ENCODE peak calls at places on chromosomes 6 and 20, in ten cellular contexts. One of them, this sample, is unnamed.

GRCh38 chr6:163585932-163586437 is 171.5 kb downstream of the QKI start:
- DNase-seq in pancreas: no peak
- DNase-seq in CD4-positive, alpha-beta T cell: no peak
- DNase-seq in A549: peak; percentile 63
- DNase-seq in Peyer's patch: no peak
- DNase-seq in HFFc6: peak; percentile 69
- DNase-seq in neural crest cell: no peak
- DNase-seq in Panc1: no peak
- DNase-seq in AG04449: peak; percentile 57
- DNase-seq in endothelial cell of umbilical vein: peak; percentile 76
- DNase-seq in this sample: peak; percentile 13

GRCh38 chr6:21808045-21808470 is 214.5 kb downstream of the SOX4 start:
- DNase-seq in HFFc6: peak; percentile 42
- DNase-seq in endothelial cell of umbilical vein: no peak
- DNase-seq in CD4-positive, alpha-beta T cell: no peak
- DNase-seq in Peyer's patch: no peak
- DNase-seq in neural crest cell: no peak
- DNase-seq in A549: peak; percentile 32
- DNase-seq in Panc1: no peak
- DNase-seq in AG04449: no peak
- DNase-seq in pancreas: no peak
- DNase-seq in this sample: peak; percentile 11

GRCh38 chr6:44041461-44042260 is 85.6 kb downstream of the MRPL14 start:
- DNase-seq in Panc1: no peak
- DNase-seq in A549: peak; percentile 83
- DNase-seq in neural crest cell: no peak
- DNase-seq in endothelial cell of umbilical vein: peak; percentile 82
- DNase-seq in HFFc6: peak; percentile 93
- DNase-seq in AG04449: peak; percentile 99
- DNase-seq in CD4-positive, alpha-beta T cell: no peak
- DNase-seq in pancreas: no peak
- DNase-seq in Peyer's patch: peak; percentile 37
- DNase-seq in this sample: peak; percentile 97

GRCh38 chr20:2750343-2751251 is 49.8 kb downstream of the CPXM1 start:
- DNase-seq in A549: peak; percentile 71
- DNase-seq in Peyer's patch: peak; percentile 57
- DNase-seq in pancreas: peak; percentile 75
- DNase-seq in CD4-positive, alpha-beta T cell: no peak
- DNase-seq in AG04449: no peak
- DNase-seq in neural crest cell: no peak
- DNase-seq in HFFc6: peak; percentile 30
- DNase-seq in Panc1: no peak
- DNase-seq in endothelial cell of umbilical vein: peak; percentile 7
- DNase-seq in this sample: no peak

GRCh38 chr6:37522836-37523235 is 23.1 kb upstream of the CCDC167 start:
- DNase-seq in neural crest cell: no peak
- DNase-seq in pancreas: no peak
- DNase-seq in Panc1: no peak
- DNase-seq in endothelial cell of umbilical vein: no peak
- DNase-seq in CD4-positive, alpha-beta T cell: no peak
- DNase-seq in Peyer's patch: no peak
- DNase-seq in AG04449: no peak
- DNase-seq in A549: no peak
- DNase-seq in HFFc6: no peak
- DNase-seq in this sample: no peak

GRCh38 chr20:13610205-13610604 is 28.5 kb downstream of the TASP1 start:
- DNase-seq in AG04449: no peak
- DNase-seq in Peyer's patch: no peak
- DNase-seq in endothelial cell of umbilical vein: no peak
- DNase-seq in pancreas: no peak
- DNase-seq in HFFc6: no peak
- DNase-seq in Panc1: no peak
- DNase-seq in neural crest cell: no peak
- DNase-seq in A549: peak; percentile 38
- DNase-seq in CD4-positive, alpha-beta T cell: no peak
- DNase-seq in this sample: no peak

GRCh38 chr6:56491606-56492328 is 150.9 kb downstream of the DST start:
- DNase-seq in neural crest cell: no peak
- DNase-seq in Peyer's patch: no peak
- DNase-seq in AG04449: no peak
- DNase-seq in Panc1: no peak
- DNase-seq in endothelial cell of umbilical vein: peak; percentile 88
- DNase-seq in A549: no peak
- DNase-seq in HFFc6: no peak
- DNase-seq in CD4-positive, alpha-beta T cell: no peak
- DNase-seq in pancreas: no peak
- DNase-seq in this sample: no peak

GRCh38 chr6:7697820-7698623 is 27.9 kb upstream of the BMP6 start:
- DNase-seq in HFFc6: peak; percentile 90
- DNase-seq in neural crest cell: no peak
- DNase-seq in CD4-positive, alpha-beta T cell: no peak
- DNase-seq in Peyer's patch: no peak
- DNase-seq in AG04449: peak; percentile 61
- DNase-seq in endothelial cell of umbilical vein: peak; percentile 90
- DNase-seq in Panc1: no peak
- DNase-seq in A549: peak; percentile 96
- DNase-seq in pancreas: no peak
- DNase-seq in this sample: peak; percentile 63

GRCh38 chr6:137409378-137409777 is 84.8 kb downstream of the OLIG3 start:
- DNase-seq in endothelial cell of umbilical vein: no peak
- DNase-seq in Peyer's patch: no peak
- DNase-seq in HFFc6: no peak
- DNase-seq in neural crest cell: no peak
- DNase-seq in CD4-positive, alpha-beta T cell: no peak
- DNase-seq in pancreas: no peak
- DNase-seq in A549: no peak
- DNase-seq in Panc1: no peak
- DNase-seq in AG04449: no peak
- DNase-seq in this sample: no peak

GRCh38 chr6:32175711-32176475 is at the start of gene AGPAT1:
- DNase-seq in A549: peak; percentile 93
- DNase-seq in neural crest cell: peak; percentile 96
- DNase-seq in AG04449: peak; percentile 82
- DNase-seq in endothelial cell of umbilical vein: peak; percentile 97
- DNase-seq in pancreas: peak; percentile 98
- DNase-seq in CD4-positive, alpha-beta T cell: peak; percentile 97
- DNase-seq in Peyer's patch: peak; percentile 97
- DNase-seq in HFFc6: peak; percentile 98
- DNase-seq in Panc1: no peak
- DNase-seq in this sample: peak; percentile 75

GRCh38 chr6:155701342-155701741 is 245.7 kb upstream of the NOX3 start:
- DNase-seq in neural crest cell: no peak
- DNase-seq in CD4-positive, alpha-beta T cell: no peak
- DNase-seq in endothelial cell of umbilical vein: no peak
- DNase-seq in HFFc6: no peak
- DNase-seq in Peyer's patch: no peak
- DNase-seq in A549: no peak
- DNase-seq in pancreas: no peak
- DNase-seq in AG04449: no peak
- DNase-seq in Panc1: no peak
- DNase-seq in this sample: no peak

GRCh38 chr20:49594143-49594928 is 26.4 kb upstream of the PTGIS start:
- DNase-seq in Panc1: no peak
- DNase-seq in AG04449: no peak
- DNase-seq in A549: no peak
- DNase-seq in Peyer's patch: no peak
- DNase-seq in pancreas: no peak
- DNase-seq in HFFc6: peak; percentile 36
- DNase-seq in CD4-positive, alpha-beta T cell: no peak
- DNase-seq in endothelial cell of umbilical vein: peak; percentile 28
- DNase-seq in neural crest cell: no peak
- DNase-seq in this sample: no peak

GRCh38 chr6:41318648-41319565 is 16.5 kb upstream of the NCR2 start:
- DNase-seq in Panc1: peak; percentile 57
- DNase-seq in CD4-positive, alpha-beta T cell: peak; percentile 73
- DNase-seq in endothelial cell of umbilical vein: peak; percentile 74
- DNase-seq in neural crest cell: peak; percentile 77
- DNase-seq in pancreas: peak; percentile 91
- DNase-seq in HFFc6: peak; percentile 64
- DNase-seq in A549: peak; percentile 81
- DNase-seq in AG04449: peak; percentile 17
- DNase-seq in Peyer's patch: peak; percentile 85
- DNase-seq in this sample: peak; percentile 61

GRCh38 chr6:131955192-131955591 is 4.0 kb upstream of the CCN2 start:
- DNase-seq in CD4-positive, alpha-beta T cell: no peak
- DNase-seq in HFFc6: no peak
- DNase-seq in pancreas: no peak
- DNase-seq in endothelial cell of umbilical vein: no peak
- DNase-seq in Peyer's patch: no peak
- DNase-seq in AG04449: no peak
- DNase-seq in neural crest cell: no peak
- DNase-seq in A549: no peak
- DNase-seq in Panc1: no peak
- DNase-seq in this sample: no peak

GRCh38 chr6:133286765-133287164 is 45.6 kb downstream of the EYA4 start:
- DNase-seq in Panc1: no peak
- DNase-seq in AG04449: no peak
- DNase-seq in endothelial cell of umbilical vein: peak; percentile 8
- DNase-seq in neural crest cell: no peak
- DNase-seq in HFFc6: no peak
- DNase-seq in pancreas: no peak
- DNase-seq in A549: peak; percentile 39
- DNase-seq in CD4-positive, alpha-beta T cell: no peak
- DNase-seq in Peyer's patch: no peak
- DNase-seq in this sample: no peak
- TF ChIP-seq CTCF in Panc1: no peak
- TF ChIP-seq CTCF in AG04449: no peak
- TF ChIP-seq CTCF in endothelial cell of umbilical vein: no peak
- TF ChIP-seq CTCF in neural crest cell: peak; percentile 54
- TF ChIP-seq CTCF in HFFc6: peak; percentile 34
- TF ChIP-seq CTCF in pancreas: no peak
- TF ChIP-seq CTCF in A549: peak; percentile 42
- TF ChIP-seq CTCF in CD4-positive, alpha-beta T cell: no peak
- TF ChIP-seq CTCF in Peyer's patch: no peak
- TF ChIP-seq CTCF in this sample: no peak

DNA sequence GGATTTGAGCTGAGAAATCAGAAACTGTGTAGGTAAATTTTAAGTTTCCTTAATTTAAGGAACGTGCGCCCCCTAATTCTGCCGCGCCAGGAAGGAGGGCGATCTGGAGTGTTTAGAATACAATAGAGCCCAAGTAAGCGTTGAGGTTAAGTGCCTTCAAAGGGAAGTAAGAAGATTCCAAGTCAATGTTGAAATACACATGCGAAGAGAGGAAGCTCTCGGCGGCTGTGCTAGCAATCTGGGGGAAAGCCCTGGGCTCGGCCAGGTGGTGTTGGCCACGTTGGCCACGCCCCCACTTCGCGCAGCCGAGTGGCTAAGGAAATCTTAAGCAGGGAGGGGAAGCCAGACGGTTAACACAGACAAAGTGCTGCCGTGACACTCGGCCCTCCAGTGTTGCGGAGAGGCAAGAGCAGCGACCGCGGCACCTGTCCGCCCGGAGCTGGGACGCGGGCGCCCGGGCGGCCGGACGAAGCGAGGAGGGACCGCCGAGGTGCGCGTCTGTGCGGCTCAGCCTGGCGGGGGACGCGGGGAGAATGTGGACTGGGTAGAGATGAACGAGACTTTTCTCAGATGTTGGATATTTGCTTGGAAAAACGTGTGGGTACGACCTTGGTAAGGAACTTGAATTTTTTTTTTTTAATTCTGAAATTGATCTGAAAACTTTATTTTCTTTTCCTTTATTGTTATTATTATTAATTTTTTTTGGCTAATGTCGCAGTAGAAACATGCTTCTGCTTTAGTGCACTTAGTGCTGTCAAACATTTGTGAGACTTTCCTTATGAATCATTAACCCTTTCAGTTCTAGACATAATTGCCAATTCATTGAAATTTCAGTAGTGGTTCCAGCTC is at the start of gene PRDM1:
- DNase-seq in Panc1: no peak
- DNase-seq in AG04449: no peak
- DNase-seq in neural crest cell: peak; percentile 36
- DNase-seq in HFFc6: peak; percentile 75
- DNase-seq in A549: peak; percentile 89
- DNase-seq in CD4-positive, alpha-beta T cell: peak; percentile 64
- DNase-seq in pancreas: peak; percentile 93
- DNase-seq in Peyer's patch: peak; percentile 90
- DNase-seq in endothelial cell of umbilical vein: peak; percentile 38
- DNase-seq in this sample: peak; percentile 81
- TF ChIP-seq CTCF in Panc1: peak; percentile 58
- TF ChIP-seq CTCF in AG04449: no peak
- TF ChIP-seq CTCF in neural crest cell: peak; percentile 51
- TF ChIP-seq CTCF in HFFc6: peak; percentile 56
- TF ChIP-seq CTCF in A549: no peak
- TF ChIP-seq CTCF in CD4-positive, alpha-beta T cell: peak; percentile 14
- TF ChIP-seq CTCF in pancreas: no peak
- TF ChIP-seq CTCF in Peyer's patch: no peak
- TF ChIP-seq CTCF in endothelial cell of umbilical vein: no peak
- TF ChIP-seq CTCF in this sample: peak; percentile 61

GRCh38 chr6:51753635-51754034 is 333.8 kb downstream of the PKHD1 start:
- DNase-seq in Peyer's patch: no peak
- DNase-seq in CD4-positive, alpha-beta T cell: no peak
- DNase-seq in A549: no peak
- DNase-seq in HFFc6: no peak
- DNase-seq in AG04449: no peak
- DNase-seq in Panc1: no peak
- DNase-seq in endothelial cell of umbilical vein: no peak
- DNase-seq in pancreas: no peak
- DNase-seq in neural crest cell: peak; percentile 45
- DNase-seq in this sample: peak; percentile 18
- TF ChIP-seq CTCF in Peyer's patch: no peak
- TF ChIP-seq CTCF in CD4-positive, alpha-beta T cell: no peak
- TF ChIP-seq CTCF in A549: no peak
- TF ChIP-seq CTCF in HFFc6: no peak
- TF ChIP-seq CTCF in AG04449: no peak
- TF ChIP-seq CTCF in Panc1: peak; percentile 17
- TF ChIP-seq CTCF in endothelial cell of umbilical vein: no peak
- TF ChIP-seq CTCF in pancreas: no peak
- TF ChIP-seq CTCF in neural crest cell: peak; percentile 54
- TF ChIP-seq CTCF in this sample: peak; percentile 57

DNA sequence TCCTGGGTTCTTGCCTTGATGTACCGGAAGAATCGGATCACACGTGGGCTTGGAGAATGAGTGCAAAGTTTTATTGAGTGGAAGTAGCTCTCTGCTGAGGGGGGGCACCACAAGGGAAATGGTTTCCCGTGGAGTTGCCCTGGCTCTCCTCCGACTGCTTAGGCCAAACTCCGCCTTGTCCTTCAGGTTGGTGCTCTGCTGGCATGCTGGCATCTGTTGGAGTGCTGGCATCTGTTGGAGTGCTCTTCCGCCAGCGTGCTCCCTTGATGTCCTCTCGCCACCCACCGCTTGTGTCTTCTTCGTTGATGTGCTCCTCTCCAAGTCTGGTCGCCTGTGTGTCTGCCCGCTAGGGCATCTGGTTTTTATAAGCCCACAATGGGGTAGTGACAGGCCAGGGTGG is 317.1 kb upstream of the HSF2 start:
- DNase-seq in endothelial cell of umbilical vein: no peak
- DNase-seq in A549: no peak
- DNase-seq in CD4-positive, alpha-beta T cell: no peak
- DNase-seq in Peyer's patch: no peak
- DNase-seq in neural crest cell: no peak
- DNase-seq in AG04449: no peak
- DNase-seq in pancreas: no peak
- DNase-seq in Panc1: no peak
- DNase-seq in HFFc6: no peak
- DNase-seq in this sample: no peak
- TF ChIP-seq CTCF in endothelial cell of umbilical vein: no peak
- TF ChIP-seq CTCF in A549: no peak
- TF ChIP-seq CTCF in CD4-positive, alpha-beta T cell: no peak
- TF ChIP-seq CTCF in Peyer's patch: no peak
- TF ChIP-seq CTCF in neural crest cell: no peak
- TF ChIP-seq CTCF in AG04449: no peak
- TF ChIP-seq CTCF in pancreas: no peak
- TF ChIP-seq CTCF in Panc1: no peak
- TF ChIP-seq CTCF in HFFc6: no peak
- TF ChIP-seq CTCF in this sample: no peak

This sample was measured in foreskin keratinocyte.